ENCODE peak calls at places on chromosomes 7 and 10, in four cellular contexts. J is stimulated activated CD8-positive, alpha-beta memory T cell treated with anti-CD3 and anti-CD28 coated beads, Interleukin-15, amount 100 ng/mL, for 24 hours; L is hepatic stellate cell; B is amniotic stem cell. X is an unnamed sample.

GRCh38 chr7:70706204-70706603 is 425.7 kb upstream of the GALNT17 start:
- DNase-seq in J (no peak), L (no peak), B (no peak), X (no peak)

GRCh38 chr7:98315318-98315993 is 34.0 kb downstream of the BRI3 start:
- DNase-seq in J (no peak), L (no peak), B (no peak), X (no peak)

GRCh38 chr7:1361016-1361755 is 98.1 kb downstream of the MICALL2 start:
- DNase-seq in J (no peak), L (no peak), B (no peak), X (no peak)

GRCh38 chr7:42269161-42269560 is 32.2 kb upstream of the GLI3 start:
- DNase-seq in J (no peak), L (no peak), B (no peak), X (no peak)

GRCh38 chr10:116098411-116099019 is 174.5 kb downstream of the GFRA1 start:
- DNase-seq in J (no peak), L (no peak), B (no peak), X (peak; percentile 61)

GRCh38 chr10:86481761-86482160 is 39.8 kb downstream of the WAPL start:
- DNase-seq in J (no peak), L (no peak), B (no peak), X (no peak)

GRCh38 chr10:117980216-117980615 is 66.5 kb downstream of the RAB11FIP2 start:
- DNase-seq in J (no peak), L (peak; percentile 45), B (no peak), X (peak; percentile 9)

GRCh38 chr7:27191081-27191715 is 6.2 kb upstream of the HOXA11 start:
- DNase-seq in J (no peak), L (no peak), B (no peak), X (no peak)

GRCh38 chr7:44280993-44281721 is 44.2 kb downstream of the CAMK2B start:
- DNase-seq in J (no peak), L (no peak), B (no peak), X (no peak)

GRCh38 chr10:4771554-4772201 is 54.3 kb upstream of the AKR1E2 start:
- DNase-seq in J (no peak), L (peak; percentile 27), B (no peak), X (no peak)